ENCODE peak calls at places on chromosome 13, in five cellular contexts. T, E, A, O and Y are unnamed samples.

GRCh38 chr13:33676700-33677048 is 141.3 kb upstream of the RFC3 start:
- DNase-seq in T (peak; percentile 84), E (no peak), A (peak; percentile 65), O (peak; percentile 21), Y (peak; percentile 55)

GRCh38 chr13:111399776-111400505 is 79.5 kb downstream of the TEX29 start:
- DNase-seq in T (no peak), E (peak; percentile 23), A (no peak), O (no peak), Y (no peak)

GRCh38 chr13:103772576-103772975 is 706.4 kb upstream of the SLC10A2 start:
- DNase-seq in T (no peak), E (no peak), A (no peak), O (no peak), Y (no peak)

GRCh38 chr13:103101500-103101899 is 35.3 kb upstream of the SLC10A2 start:
- DNase-seq in T (no peak), E (no peak), A (no peak), O (no peak), Y (no peak)

GRCh38 chr13:110127986-110128511 is 178.9 kb downstream of the COL4A1 start:
- DNase-seq in T (no peak), E (no peak), A (no peak), O (peak; percentile 49), Y (no peak)

GRCh38 chr13:57630661-57631606 is 610 bp upstream of the PCDH17 start:
- DNase-seq in T (peak; percentile 11), E (no peak), A (no peak), O (no peak), Y (peak; percentile 3)

GRCh38 chr13:37492061-37492460 is 106.5 kb downstream of the POSTN start:
- DNase-seq in T (no peak), E (no peak), A (no peak), O (peak; percentile 26), Y (no peak)

GRCh38 chr13:62432906-62433305 is 1017.3 kb upstream of the PCDH20 start:
- DNase-seq in T (no peak), E (no peak), A (no peak), O (no peak), Y (no peak)

GRCh38 chr13:57633950-57634828 is 2.6 kb downstream of the PCDH17 start:
- DNase-seq in T (peak; percentile 26), E (peak; percentile 45), A (no peak), O (no peak), Y (no peak)

GRCh38 chr13:113329656-113330312 is 32.7 kb downstream of the LAMP1 start:
- DNase-seq in T (no peak), E (no peak), A (no peak), O (no peak), Y (no peak)

GRCh38 chr13:25292301-25292700 is 5.0 kb upstream of the MTMR6 start:
- DNase-seq in T (no peak), E (no peak), A (no peak), O (peak; percentile 47), Y (no peak)

GRCh38 chr13:100715604-100716003 is 41.0 kb upstream of the TMTC4 start:
- DNase-seq in T (no peak), E (no peak), A (no peak), O (no peak), Y (no peak)

GRCh38 chr13:86581711-86582110 is 782.5 kb upstream of the SLITRK6 start:
- DNase-seq in T (no peak), E (no peak), A (no peak), O (peak; percentile 69), Y (no peak)

GRCh38 chr13:48401480-48401879 is 11.4 kb downstream of the LPAR6 start:
- DNase-seq in T (no peak), E (no peak), A (no peak), O (no peak), Y (no peak)

GRCh38 chr13:48404952-48405351 is 8.0 kb downstream of the LPAR6 start:
- DNase-seq in T (no peak), E (no peak), A (no peak), O (no peak), Y (no peak)

GRCh38 chr13:48402325-48402962 is 10.5 kb downstream of the LPAR6 start:
- DNase-seq in T (no peak), E (no peak), A (no peak), O (no peak), Y (no peak)

GRCh38 chr13:48403929-48404328 is 9.0 kb downstream of the LPAR6 start:
- DNase-seq in T (no peak), E (no peak), A (no peak), O (no peak), Y (no peak)

DNA sequence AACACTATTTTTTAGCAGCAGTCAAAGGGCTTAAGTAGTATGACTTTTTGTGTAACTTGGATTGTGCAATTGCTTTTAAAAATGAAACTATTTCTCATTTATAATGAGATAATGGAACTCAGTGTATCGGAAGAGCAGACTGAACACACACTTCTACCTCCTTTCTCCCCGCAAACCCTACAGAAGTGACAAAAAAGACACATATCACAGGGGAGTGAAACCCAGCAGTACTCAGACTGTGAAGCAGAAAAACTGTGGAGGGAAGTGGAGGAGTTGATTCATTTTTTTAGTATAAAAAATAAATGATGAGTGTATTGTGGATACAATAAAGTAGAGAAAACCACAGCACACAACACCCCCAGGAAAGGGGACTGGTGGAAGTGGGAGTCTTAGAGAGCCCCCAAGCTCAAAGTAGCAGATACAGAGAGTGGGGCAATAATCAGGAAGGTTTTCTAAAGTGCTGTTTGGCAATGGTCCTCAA is 9.7 kb downstream of the LPAR6 start:
- DNase-seq in T (no peak), E (no peak), A (no peak), O (peak; percentile 18), Y (no peak)
- TF ChIP-seq POLR2A in T (peak; percentile 25), E (no peak), A (peak; percentile 15), O (no peak), Y (no peak)

GRCh38 chr13:23845309-23845708 is 43.9 kb downstream of the MIPEP start:
- DNase-seq in T (no peak), E (no peak), A (no peak), O (no peak), Y (no peak)
- TF ChIP-seq POLR2A in T (no peak), E (no peak), A (no peak), O (no peak), Y (no peak)

GRCh38 chr13:29456419-29456818 is 139.1 kb downstream of the SLC7A1 start:
- DNase-seq in T (no peak), E (no peak), A (no peak), O (no peak), Y (no peak)
- TF ChIP-seq POLR2A in T (no peak), E (no peak), A (no peak), O (no peak), Y (no peak)

DNA sequence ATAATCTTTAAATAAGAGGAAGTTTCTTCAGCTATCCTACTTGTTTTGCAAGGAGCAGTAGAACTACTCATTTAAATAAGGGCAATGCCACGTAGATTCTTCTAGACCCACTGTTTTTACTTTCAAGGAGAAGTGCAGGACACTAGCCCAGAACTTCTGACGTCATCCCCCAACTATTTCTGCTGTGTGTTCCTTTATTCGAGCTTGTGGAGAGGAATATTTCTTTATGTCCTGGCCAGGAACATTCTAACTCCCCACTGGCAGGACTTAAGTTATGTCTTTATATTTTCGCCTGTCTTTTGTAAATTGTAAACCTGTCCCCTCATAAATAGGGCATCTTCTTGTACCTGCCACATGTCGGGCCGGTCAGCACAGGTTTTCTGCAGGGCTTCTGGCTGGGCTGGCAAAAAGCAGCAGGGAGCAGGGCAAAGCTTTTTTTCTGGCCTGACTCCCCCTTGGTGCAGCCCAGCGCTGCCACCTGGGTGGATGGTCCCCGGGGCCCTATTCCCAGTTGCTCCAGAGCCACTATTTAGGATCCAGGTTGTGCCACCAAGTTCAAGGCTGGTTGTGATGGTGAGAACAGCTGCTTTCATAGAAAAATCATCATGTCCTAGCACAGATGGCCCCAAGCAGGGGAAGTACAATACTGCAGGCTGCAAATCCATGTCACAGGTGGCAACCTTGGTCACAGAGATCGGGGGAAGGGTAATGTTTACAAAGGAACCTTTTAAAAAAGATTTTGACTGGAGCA is 1.8 kb downstream of the MBNL2 start:
- DNase-seq in T (peak; percentile 74), E (peak; percentile 65), A (peak; percentile 80), O (peak; percentile 96), Y (peak; percentile 71)
- TF ChIP-seq POLR2A in T (peak; percentile 71), E (no peak), A (peak; percentile 54), O (peak; percentile 76), Y (no peak)

DNA sequence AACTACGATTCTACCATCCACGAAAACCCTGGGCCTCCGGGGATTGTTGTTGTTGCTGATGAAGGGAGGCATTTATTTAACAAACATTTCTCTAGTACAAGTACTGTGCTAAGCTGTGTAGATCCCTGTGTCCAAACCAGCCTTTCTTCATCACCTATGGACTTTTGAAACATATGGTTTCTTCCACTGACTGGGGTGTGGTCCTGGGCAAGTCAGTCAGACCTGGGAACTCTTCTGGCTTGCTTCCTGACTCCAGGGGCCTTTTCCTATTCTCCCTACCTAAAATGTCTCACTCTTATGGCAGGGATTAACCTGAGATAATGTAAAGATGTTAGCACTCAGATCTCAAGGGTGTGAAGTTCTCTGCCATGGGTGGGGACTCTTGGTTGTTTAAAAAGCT is 46.8 kb downstream of the EFNB2 start:
- DNase-seq in T (no peak), E (no peak), A (no peak), O (no peak), Y (no peak)
- TF ChIP-seq POLR2A in T (no peak), E (no peak), A (no peak), O (no peak), Y (no peak)

DNA sequence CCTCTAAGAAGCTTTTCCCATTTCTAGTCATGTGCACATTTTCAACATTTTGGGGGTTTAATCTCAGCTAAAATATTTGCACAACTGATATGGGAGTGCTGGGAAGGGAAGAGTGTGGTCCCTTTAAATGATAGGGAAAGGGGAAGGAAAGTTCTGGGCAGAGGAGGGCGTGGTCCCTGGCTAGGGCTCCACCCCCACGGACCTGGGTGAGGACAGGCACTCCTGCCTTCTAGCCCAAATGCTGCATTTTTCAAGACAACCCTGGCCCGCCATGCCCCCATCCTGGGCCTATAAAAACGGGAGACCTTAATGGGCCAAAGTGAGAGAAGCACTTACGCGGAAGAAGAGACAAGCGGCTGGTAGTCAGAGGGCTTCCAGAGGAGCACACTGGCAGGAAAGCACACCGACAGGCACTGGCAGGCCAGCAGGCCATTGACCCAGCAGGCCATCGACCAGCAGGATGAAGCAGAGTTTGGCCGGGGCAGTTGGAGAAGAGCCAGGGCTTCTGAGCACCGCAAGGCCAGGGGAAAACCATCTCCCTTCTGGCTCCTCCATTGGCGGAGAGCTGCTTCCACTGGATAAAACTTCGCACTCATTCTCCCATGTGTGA is 266.7 kb downstream of the SPRY2 start:
- DNase-seq in T (no peak), E (no peak), A (no peak), O (no peak), Y (peak; percentile 11)
- TF ChIP-seq POLR2A in T (no peak), E (no peak), A (no peak), O (no peak), Y (no peak)

GRCh38 chr13:106566682-106567420 is 1.1 kb downstream of the ARGLU1 start:
- DNase-seq in T (peak; percentile 68), E (no peak), A (peak; percentile 54), O (peak; percentile 62), Y (peak; percentile 49)
- TF ChIP-seq POLR2A in T (peak; percentile 7), E (no peak), A (no peak), O (no peak), Y (peak; percentile 8)

GRCh38 chr13:52012512-52012836 is 276 bp downstream of the ALG11 start:
- DNase-seq in T (no peak), E (no peak), A (no peak), O (no peak), Y (no peak)
- TF ChIP-seq POLR2A in T (no peak), E (no peak), A (no peak), O (no peak), Y (no peak)